ENCODE peak calls at places on chromosomes 12 and 14, in eight cellular contexts. N is KBM-7; R is CD8-positive, alpha-beta memory T cell; X is activated CD8-positive, alpha-beta memory T cell treated with anti-CD3 and anti-CD28 coated beads for 4 hours; K is EH; S is fibroblast of the aortic adventitia; P is activated T-cell treated with anti-CD3 and anti-CD28 coated beads, Interleukin-2, amount 50 U/mL, for 4 hours; M is NCI-H2029. V is an unnamed sample.

GRCh38 chr12:22974865-22975264 is 349.9 kb downstream of the ETNK1 start:
- DNase-seq in N (no peak), R (no peak), X (no peak), K (peak; percentile 90), S (peak; percentile 86), P (no peak), M (no peak), V (no peak)

GRCh38 chr14:32542507-32542906 is 213.4 kb downstream of the AKAP6 start:
- DNase-seq in N (no peak), R (no peak), X (no peak), K (no peak), S (no peak), P (no peak), M (peak; percentile 91), V (no peak)

GRCh38 chr12:120684523-120684932 is 2.4 kb upstream of the MLEC start:
- DNase-seq in N (no peak), R (no peak), X (no peak), K (peak; percentile 62), S (no peak), P (no peak), M (no peak), V (no peak)

GRCh38 chr14:77467801-77468200 is 9.9 kb downstream of the AHSA1 start:
- DNase-seq in N (no peak), R (no peak), X (no peak), K (no peak), S (no peak), P (no peak), M (no peak), V (no peak)

GRCh38 chr12:74689071-74689655 is 151.5 kb downstream of the ATXN7L3B start:
- DNase-seq in N (peak; percentile 63), R (peak; percentile 14), X (no peak), K (peak; percentile 47), S (peak; percentile 81), P (no peak), M (peak; percentile 2), V (peak; percentile 44)

GRCh38 chr12:103933237-103933636 is 3.0 kb downstream of the HSP90B1 start:
- DNase-seq in N (no peak), R (no peak), X (no peak), K (peak; percentile 11), S (no peak), P (no peak), M (no peak), V (no peak)

GRCh38 chr12:60035835-60036234 is 440.0 kb downstream of the SLC16A7 start:
- DNase-seq in N (no peak), R (no peak), X (no peak), K (peak; percentile 57), S (peak; percentile 35), P (no peak), M (no peak), V (no peak)

GRCh38 chr14:77208266-77208978 is 26.8 kb downstream of the TMEM63C start:
- DNase-seq in N (peak; percentile 45), R (peak; percentile 12), X (peak; percentile 4), K (peak; percentile 73), S (peak; percentile 70), P (peak; percentile 24), M (peak; percentile 17), V (peak; percentile 37)

GRCh38 chr12:114762490-114763110 is 78.6 kb upstream of the TBX3 start:
- DNase-seq in N (no peak), R (no peak), X (no peak), K (peak; percentile 25), S (peak; percentile 16), P (no peak), M (no peak), V (no peak)

GRCh38 chr12:95554532-95555071 is 3.3 kb upstream of the USP44 start:
- DNase-seq in N (peak; percentile 51), R (no peak), X (no peak), K (no peak), S (no peak), P (no peak), M (no peak), V (no peak)

GRCh38 chr14:101521306-101521935 is 39.9 kb upstream of the DIO3 start:
- DNase-seq in N (no peak), R (no peak), X (no peak), K (no peak), S (no peak), P (no peak), M (no peak), V (no peak)

V was measured in CD4-positive, alpha-beta memory T cell.